ENCODE peak calls at places on chromosome 6, in four cellular contexts. P is H1, T is dorsolateral prefrontal cortex, K is Calu3. H is an unnamed sample.

GRCh38 chr6:100796049-100796823 is 84.9 kb downstream of the ASCC3 start:
- DNase-seq in K (no peak), T (no peak), P (no peak), H (no peak)

GRCh38 chr6:48962041-48962440 is 501.0 kb downstream of the MMUT start:
- DNase-seq in P (no peak), K (no peak), T (no peak), H (no peak)

GRCh38 chr6:159438106-159438505 is 254.9 kb downstream of the SOD2 start:
- DNase-seq in K (no peak), T (no peak), P (no peak), H (no peak)

GRCh38 chr6:87396595-87397392 is 11.0 kb upstream of the CFAP206 start:
- DNase-seq in T (no peak), K (no peak), P (no peak), H (no peak)

GRCh38 chr6:87918461-87918941 is 129.1 kb upstream of the SPACA1 start:
- DNase-seq in P (no peak), T (no peak), K (no peak), H (no peak)

GRCh38 chr6:169921853-169922779 is 170.7 kb downstream of the ERMARD start:
- DNase-seq in K (no peak), P (no peak), T (no peak), H (no peak)

GRCh38 chr6:46914279-46914810 is 7.4 kb downstream of the ADGRF5 start:
- DNase-seq in K (no peak), T (no peak), P (no peak), H (no peak)

GRCh38 chr6:157535354-157536217 is 154.6 kb downstream of the ZDHHC14 start:
- DNase-seq in K (peak), P (no peak), T (no peak), H (no peak)

GRCh38 chr6:149393002-149393679 is 6.9 kb upstream of the SUMO4 start:
- DNase-seq in K (no peak), T (no peak), P (no peak), H (no peak)

GRCh38 chr6:34526241-34526972 is 29.7 kb downstream of the SPDEF start:
- DNase-seq in P (no peak), K (no peak), T (no peak), H (no peak)

GRCh38 chr6:56368484-56368883 is 121.1 kb upstream of the COL21A1 start:
- DNase-seq in T (no peak), K (no peak), P (no peak), H (no peak)

GRCh38 chr6:32367641-32368040 is 4.1 kb downstream of the TSBP1 start:
- DNase-seq in K (no peak), P (no peak), T (no peak), H (no peak)

GRCh38 chr6:87237804-87238203 is 82.4 kb downstream of the ZNF292 start:
- DNase-seq in K (no peak), T (no peak), P (no peak), H (no peak)

DNA sequence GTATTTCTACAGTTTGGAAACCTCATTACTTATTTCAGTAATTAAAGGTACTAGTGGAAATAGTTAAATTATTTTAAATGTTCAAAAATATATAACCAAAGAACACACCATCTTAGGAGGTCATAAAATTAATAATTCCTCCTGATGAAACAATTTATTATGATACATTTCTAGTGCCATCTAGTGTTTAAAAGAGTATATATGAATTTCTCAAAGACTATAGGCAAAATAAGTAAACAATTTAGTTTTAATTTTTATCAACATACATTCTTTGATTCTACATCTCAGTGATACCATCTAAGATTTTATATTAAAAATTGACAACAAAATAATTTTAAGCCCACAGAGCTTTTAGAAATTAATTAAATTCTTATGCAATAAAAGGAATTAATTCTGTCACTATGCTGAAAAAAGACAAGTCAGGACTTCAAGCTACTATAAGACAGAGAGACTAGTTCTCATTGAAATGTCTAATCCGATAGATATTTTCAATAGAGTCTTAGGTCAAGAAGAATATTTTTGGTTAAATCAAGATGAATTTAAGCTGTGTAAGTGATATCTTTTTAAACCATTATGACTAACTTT is 107.8 kb upstream of the RNF217 start:
- DNase-seq in T (no peak), K (no peak), P (no peak), H (no peak)
- TF ChIP-seq CTCF in T (peak), K (no peak), P (no peak), H (peak)

DNA sequence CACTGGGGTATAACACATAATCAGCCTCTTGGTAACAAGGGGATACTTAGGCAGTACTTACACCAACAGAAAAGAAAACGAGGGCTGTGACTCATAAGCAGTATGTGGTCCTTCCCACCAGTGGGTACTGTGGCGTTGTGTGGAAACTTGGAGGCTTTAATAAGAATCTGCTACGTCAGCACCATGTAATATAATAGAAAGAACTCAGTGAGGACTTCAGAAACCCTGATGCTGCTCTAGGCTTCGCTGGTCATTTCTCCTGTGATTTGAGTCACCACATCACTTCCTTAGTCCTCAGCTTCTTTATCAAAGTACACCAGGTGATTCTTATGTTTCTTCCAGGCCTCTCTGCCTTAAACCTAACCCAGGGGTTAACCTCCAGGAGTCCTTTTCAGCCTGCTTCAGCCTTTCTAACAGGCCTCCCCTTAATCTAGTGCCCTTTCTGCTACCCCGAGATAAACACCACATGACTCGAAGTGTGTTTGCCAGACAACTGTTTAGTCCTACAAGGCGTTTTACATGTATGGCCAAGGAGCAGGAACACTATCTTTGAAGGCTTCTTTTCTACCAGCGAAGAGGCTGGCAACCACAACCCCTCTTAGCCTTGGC is 68.5 kb downstream of the FYN start:
- DNase-seq in P (no peak), K (no peak), T (no peak), H (no peak)
- TF ChIP-seq CTCF in P (no peak), K (no peak), T (no peak), H (peak)

GRCh38 chr6:131208787-131209186 is 73.5 kb downstream of the AKAP7 start:
- DNase-seq in K (no peak), T (no peak), P (no peak), H (no peak)

GRCh38 chr6:131210469-131210868 is 75.2 kb downstream of the AKAP7 start:
- DNase-seq in T (no peak), P (no peak), K (no peak), H (no peak)

GRCh38 chr6:131206463-131207251 is 71.4 kb downstream of the AKAP7 start:
- DNase-seq in P (no peak), T (no peak), K (no peak), H (no peak)

DNA sequence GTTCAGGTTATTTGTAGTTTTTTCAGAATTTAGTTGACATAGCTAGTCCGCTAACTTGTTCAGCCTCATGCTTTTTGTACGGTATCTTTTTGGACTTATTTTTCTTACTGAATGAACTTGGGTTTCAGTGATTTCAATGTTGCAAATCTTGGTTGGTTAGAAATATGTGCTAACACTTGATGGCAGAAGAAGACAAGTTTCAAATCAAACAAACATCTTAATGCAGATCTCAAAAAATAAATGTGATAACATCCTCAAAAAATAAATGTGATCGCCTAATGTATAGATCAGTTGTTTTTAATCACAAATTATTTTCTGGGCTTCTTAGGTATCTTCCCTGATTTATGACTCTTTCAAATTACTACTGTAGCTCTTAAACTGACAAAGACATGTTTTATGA is 70.6 kb downstream of the AKAP7 start:
- DNase-seq in T (no peak), P (no peak), K (no peak), H (no peak)
- TF ChIP-seq CTCF in T (peak), P (no peak), K (no peak), H (no peak)

GRCh38 chr6:7723041-7723447 is 2.9 kb upstream of the BMP6 start:
- DNase-seq in K (peak), T (peak), P (peak), H (no peak)

GRCh38 chr6:7723554-7723953 is 2.3 kb upstream of the BMP6 start:
- DNase-seq in K (no peak), P (no peak), T (no peak), H (no peak)

GRCh38 chr6:7719364-7719763 is 6.5 kb upstream of the BMP6 start:
- DNase-seq in T (no peak), K (no peak), P (no peak), H (no peak)

GRCh38 chr6:7720346-7720745 is 5.6 kb upstream of the BMP6 start:
- DNase-seq in K (no peak), P (no peak), T (no peak), H (no peak)

DNA sequence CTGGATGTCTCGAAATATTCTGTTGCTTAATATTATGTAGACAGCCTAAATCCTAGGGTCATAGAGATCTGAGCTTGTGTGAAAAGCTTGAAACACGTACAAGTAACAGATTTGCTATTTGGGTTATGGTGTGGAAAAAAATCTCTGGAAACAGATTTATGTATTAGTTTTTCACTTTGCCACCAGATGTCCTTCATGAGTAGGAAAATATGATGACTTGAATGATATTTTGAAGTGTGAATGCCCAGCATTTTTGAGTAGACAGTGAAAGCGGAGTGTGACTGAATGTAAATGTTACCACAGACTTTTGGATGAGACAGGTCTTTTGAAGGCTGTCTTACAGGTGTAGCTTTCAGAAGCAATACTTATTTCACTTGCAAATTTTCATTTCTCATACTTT is 4.2 kb upstream of the BMP6 start:
- DNase-seq in P (no peak), K (no peak), T (no peak), H (no peak)
- TF ChIP-seq CTCF in P (no peak), K (no peak), T (peak), H (peak)

GRCh38 chr6:28580484-28580883 is 54.8 kb downstream of the GPX5 start:
- DNase-seq in K (no peak), T (no peak), P (no peak), H (no peak)
- TF ChIP-seq CTCF in K (peak), T (no peak), P (no peak), H (no peak)